ENCODE peak calls at places on chromosomes 13 and 19, in six cellular contexts. T is lung microvascular endothelial cell; D is NCI-H1417; C is stimulated activated CD4-positive, alpha-beta T cell treated with anti-CD3 and anti-CD28 coated beads, Interleukin-2, amount 100 ng/mL, for 24 hours; A is T-helper 2 cell treated with Interferon-gamma antibody and Interleukin-4, amounts not matched to agents 5 μg/mL and 100 μg/mL, for 36 hours; Q is small intestine. F is an unnamed sample.

GRCh38 chr13:20127563-20128458 is 33.0 kb downstream of the GJA3 start:
- DNase-seq in A (peak), C (peak), Q (peak), T (peak), D (no peak), F (peak)

GRCh38 chr19:35177377-35178274 is 23.1 kb downstream of the FXYD5 start:
- DNase-seq in T (no peak), D (no peak), A (no peak), Q (no peak), C (no peak), F (no peak)

GRCh38 chr13:89584058-89584457 is 1763.4 kb upstream of the MIR17HG start:
- DNase-seq in T (no peak), C (no peak), A (no peak), D (no peak), Q (no peak), F (no peak)

GRCh38 chr13:113731192-113732175 is 27.5 kb upstream of the TMEM255B start:
- DNase-seq in C (no peak), Q (no peak), T (no peak), A (no peak), D (no peak), F (no peak)

GRCh38 chr13:22107549-22107948 is 436.7 kb downstream of the FGF9 start:
- DNase-seq in T (no peak), D (no peak), Q (no peak), A (no peak), C (no peak), F (no peak)

GRCh38 chr13:27622102-27622820 is 569 bp downstream of the POLR1D start:
- DNase-seq in T (peak), D (no peak), Q (no peak), C (no peak), A (no peak), F (peak)

GRCh38 chr13:94481966-94482365 is 2.5 kb upstream of the DCT start:
- DNase-seq in D (no peak), T (no peak), A (no peak), C (no peak), Q (peak), F (peak)

GRCh38 chr19:45075215-45076028 is 856 bp downstream of the ZNF296 start:
- DNase-seq in A (peak), D (peak), T (no peak), Q (peak), C (no peak), F (no peak)

GRCh38 chr19:5850743-5851293 is 431 bp downstream of the FUT3 start:
- DNase-seq in D (no peak), Q (peak), T (peak), A (no peak), C (no peak), F (no peak)

GRCh38 chr13:114286808-114287207 is 5.4 kb downstream of the UPF3A start:
- DNase-seq in A (no peak), D (no peak), T (no peak), C (no peak), Q (no peak), F (no peak)

GRCh38 chr13:99087954-99088491 is 110.2 kb upstream of the DOCK9 start:
- DNase-seq in T (no peak), A (no peak), Q (no peak), D (peak), C (peak), F (no peak)

GRCh38 chr13:28501547-28501946 is 6.6 kb upstream of the FLT1 start:
- DNase-seq in C (no peak), T (no peak), D (no peak), Q (no peak), A (no peak), F (no peak)

GRCh38 chr19:46979103-46979769 is 40.4 kb upstream of the NPAS1 start:
- DNase-seq in Q (no peak), C (no peak), D (no peak), A (no peak), T (no peak), F (no peak)

GRCh38 chr13:23289917-23290357 is 109.2 kb downstream of the SGCG start:
- DNase-seq in A (no peak), D (no peak), C (no peak), Q (no peak), T (peak), F (peak)

GRCh38 chr19:51750381-51751124 is 1.1 kb downstream of the FPR1 start:
- DNase-seq in D (no peak), C (no peak), A (no peak), T (no peak), Q (no peak), F (no peak)

GRCh38 chr13:83377486-83377885 is 504.8 kb downstream of the SLITRK1 start:
- DNase-seq in Q (no peak), D (no peak), A (no peak), T (no peak), C (no peak), F (no peak)

GRCh38 chr19:54439174-54439851 is 9.7 kb upstream of the LENG8 start:
- DNase-seq in A (no peak), T (peak), D (no peak), Q (peak), C (no peak), F (no peak)

GRCh38 chr19:18761531-18762110 is 29.5 kb downstream of the COMP start:
- DNase-seq in T (no peak), C (no peak), A (no peak), D (no peak), Q (no peak), F (no peak)

GRCh38 chr13:76823969-76824368 is 62.2 kb downstream of the KCTD12 start:
- DNase-seq in T (no peak), A (no peak), D (no peak), Q (no peak), C (no peak), F (no peak)

GRCh38 chr19:16067205-16067938 is 8.9 kb upstream of the TPM4 start:
- DNase-seq in Q (peak), D (no peak), A (no peak), C (no peak), T (no peak), F (no peak)

GRCh38 chr13:79692846-79693245 is 211.9 kb downstream of the NDFIP2 start:
- DNase-seq in Q (no peak), T (no peak), C (no peak), D (no peak), A (no peak), F (peak)

GRCh38 chr13:73190477-73190876 is 131.7 kb downstream of the KLF5 start:
- DNase-seq in A (no peak), D (no peak), Q (no peak), C (no peak), T (no peak), F (no peak)

GRCh38 chr19:15291666-15292065 is 40.7 kb downstream of the BRD4 start:
- DNase-seq in A (no peak), C (no peak), D (no peak), T (no peak), Q (no peak), F (no peak)

GRCh38 chr19:30373593-30373992 is 1.4 kb downstream of the ZNF536 start:
- DNase-seq in D (no peak), C (no peak), Q (no peak), A (no peak), T (no peak), F (no peak)

GRCh38 chr19:29667941-29668340 is 2.7 kb downstream of the PLEKHF1 start:
- DNase-seq in Q (peak), T (peak), C (peak), D (no peak), A (no peak), F (no peak)